ENCODE peak calls at places on chromosomes 5 and 9, in five cellular contexts. K is IMR-90; S is stimulated activated CD4-positive, alpha-beta T cell treated with anti-CD3 and anti-CD28 coated beads, Interleukin-2, amount 100 ng/mL, for 48 hours; R is activated naive CD8-positive, alpha-beta T cell treated with anti-CD3 and anti-CD28 coated beads, Interleukin-2, amount 50 U/mL, for 16 hours; U is astrocyte of the spinal cord. X is an unnamed sample.

GRCh38 chr5:43839218-43839617 is 236.2 kb downstream of the NNT start:
- DNase-seq in K (peak; percentile 91), S (no peak), R (no peak), U (peak; percentile 88), X (no peak)

GRCh38 chr5:169581580-169582227 is 1.9 kb upstream of the SPDL1 start:
- DNase-seq in K (peak; percentile 61), S (peak; percentile 71), R (peak; percentile 10), U (peak; percentile 64), X (peak; percentile 64)

GRCh38 chr5:120872292-120872691 is 408.2 kb downstream of the PRR16 start:
- DNase-seq in K (no peak), S (no peak), R (no peak), U (no peak), X (no peak)

GRCh38 chr5:175609504-175609903 is 48.4 kb upstream of the HRH2 start:
- DNase-seq in K (no peak), S (peak; percentile 24), R (no peak), U (no peak), X (no peak)

GRCh38 chr5:58382131-58382534 is 77.8 kb downstream of the PLK2 start:
- DNase-seq in K (no peak), S (no peak), R (no peak), U (no peak), X (no peak)

GRCh38 chr5:109575506-109575905 is 114.2 kb upstream of the MAN2A1 start:
- DNase-seq in K (no peak), S (no peak), R (no peak), U (no peak), X (no peak)

GRCh38 chr9:75382126-75382525 is 293.8 kb downstream of the OSTF1 start:
- DNase-seq in K (no peak), S (no peak), R (no peak), U (peak; percentile 21), X (no peak)

GRCh38 chr5:5105531-5105930 is 34.6 kb upstream of the ADAMTS16 start:
- DNase-seq in K (no peak), S (no peak), R (no peak), U (no peak), X (no peak)

GRCh38 chr9:99235874-99236627 is 14.0 kb downstream of the SEC61B start:
- DNase-seq in K (no peak), S (no peak), R (no peak), U (no peak), X (no peak)

X was measured in NCI-H460.